ENCODE peak calls at places on chromosomes 12 and 14, in nine cellular contexts. D, J, Y, X, L, N, S, W and O are unnamed samples.

GRCh38 chr12:51270847-51271518 is 768 bp upstream of the SMAGP start:
- DNase-seq in W (peak), N (no peak), X (peak), L (peak), Y (peak), S (peak), J (no peak), D (no peak), O (no peak)

GRCh38 chr12:69988601-69989194 is 163.7 kb downstream of the MYRFL start:
- DNase-seq in L (peak), N (no peak), X (no peak), W (peak), D (no peak), Y (peak), J (no peak), S (peak), O (no peak)

GRCh38 chr12:124786065-124786964 is 77.3 kb downstream of the SCARB1 start:
- DNase-seq in Y (peak), S (peak), D (no peak), W (no peak), X (peak), L (peak), J (no peak), N (no peak), O (peak)

GRCh38 chr14:106174206-106174605 is 647.8 kb downstream of the TMEM121 start:
- DNase-seq in S (no peak), J (no peak), Y (no peak), W (no peak), X (no peak), N (no peak), L (no peak), D (peak), O (no peak)

GRCh38 chr14:50344116-50344775 is 32.1 kb downstream of the DMAC2L start:
- DNase-seq in Y (peak), J (peak), X (no peak), S (no peak), N (no peak), L (peak), W (no peak), D (peak), O (no peak)

GRCh38 chr12:120013659-120014380 is 24.8 kb downstream of the BICDL1 start:
- DNase-seq in W (peak), J (no peak), N (no peak), D (peak), S (no peak), Y (no peak), X (no peak), L (peak), O (no peak)

GRCh38 chr12:49131973-49132461 is 822 bp upstream of the TUBA1B start:
- DNase-seq in S (peak), J (no peak), N (no peak), D (no peak), X (no peak), Y (peak), W (peak), L (peak), O (no peak)

GRCh38 chr12:60259241-60259640 is 663.4 kb downstream of the SLC16A7 start:
- DNase-seq in D (no peak), L (no peak), W (no peak), X (no peak), Y (no peak), J (no peak), N (no peak), S (no peak), O (no peak)

GRCh38 chr14:103910262-103910935 is 17.9 kb upstream of the TDRD9 start:
- DNase-seq in X (peak), J (peak), Y (peak), W (peak), D (peak), L (peak), N (no peak), S (peak), O (peak)

GRCh38 chr12:103529306-103529705 is 33.5 kb upstream of the C12orf42 start:
- DNase-seq in Y (no peak), L (no peak), S (no peak), X (no peak), D (no peak), J (no peak), W (no peak), N (no peak), O (no peak)

GRCh38 chr14:95314609-95315008 is 5.1 kb downstream of the CLMN start:
- DNase-seq in J (no peak), X (no peak), N (no peak), W (peak), S (peak), Y (peak), L (peak), D (peak), O (no peak)

GRCh38 chr14:64760146-64760755 is 56.0 kb downstream of the PLEKHG3 start:
- DNase-seq in W (peak), D (peak), X (no peak), Y (peak), S (peak), J (peak), N (no peak), L (peak), O (peak)

GRCh38 chr12:66740257-66740656 is 61.4 kb upstream of the GRIP1 start:
- DNase-seq in X (no peak), N (no peak), J (no peak), L (no peak), Y (no peak), S (no peak), W (peak), D (no peak), O (no peak)

GRCh38 chr14:27725482-27725881 is 1041.1 kb upstream of the FOXG1 start:
- DNase-seq in N (no peak), L (no peak), X (no peak), Y (no peak), W (no peak), J (no peak), D (no peak), S (no peak), O (no peak)

GRCh38 chr12:112833272-112833671 is 41.7 kb downstream of the RPH3A start:
- DNase-seq in W (no peak), Y (no peak), J (no peak), S (no peak), X (no peak), L (no peak), N (no peak), D (no peak), O (no peak)

GRCh38 chr12:49888461-49889151 is 15.1 kb downstream of the FAIM2 start:
- DNase-seq in J (no peak), W (peak), X (no peak), N (no peak), L (no peak), S (no peak), D (no peak), Y (no peak), O (no peak)

GRCh38 chr12:69107541-69107940 is 131.8 kb upstream of the CPSF6 start:
- DNase-seq in L (no peak), X (no peak), Y (no peak), N (no peak), W (no peak), J (no peak), D (no peak), S (no peak), O (no peak)

GRCh38 chr12:18294889-18295288 is 33.6 kb downstream of the PIK3C2G start:
- DNase-seq in D (no peak), L (no peak), W (no peak), X (no peak), J (no peak), Y (no peak), S (no peak), N (no peak), O (no peak)

GRCh38 chr12:104533134-104533533 is 76.4 kb downstream of the CHST11 start:
- DNase-seq in W (peak), N (no peak), J (no peak), X (no peak), D (no peak), L (no peak), S (no peak), Y (no peak), O (no peak)